ENCODE peak calls at places on chromosome 13, in six cellular contexts. M, T, E, Y, F and O are unnamed samples.

GRCh38 chr13:100565291-100565690 is 23.3 kb downstream of the GGACT start:
- DNase-seq in M (no peak), T (no peak), E (no peak), Y (peak), F (no peak), O (no peak)

GRCh38 chr13:40445557-40445990 is 220.9 kb downstream of the FOXO1 start:
- DNase-seq in M (no peak), T (peak), E (no peak), Y (no peak), F (no peak), O (no peak)

GRCh38 chr13:83879431-83880171 is 2.7 kb downstream of the SLITRK1 start:
- DNase-seq in M (peak), T (no peak), E (no peak), Y (no peak), F (no peak), O (peak)

GRCh38 chr13:39273953-39274352 is 235.7 kb downstream of the NHLRC3 start:
- DNase-seq in M (peak), T (peak), E (no peak), Y (no peak), F (no peak), O (no peak)

GRCh38 chr13:28494861-28495585 is at the start of gene FLT1:
- DNase-seq in M (peak), T (no peak), E (no peak), Y (no peak), F (peak), O (peak)

GRCh38 chr13:37074703-37075102 is 15.2 kb upstream of the SUPT20H start:
- DNase-seq in M (peak), T (peak), E (peak), Y (peak), F (peak), O (peak)

GRCh38 chr13:113077566-113077952 is 28.0 kb upstream of the F7 start:
- DNase-seq in M (no peak), T (no peak), E (no peak), Y (no peak), F (no peak), O (no peak)

GRCh38 chr13:95485518-95486144 is 66.9 kb upstream of the CLDN10 start:
- DNase-seq in M (no peak), T (no peak), E (no peak), Y (no peak), F (peak), O (no peak)

GRCh38 chr13:108957369-108958012 is 328.1 kb downstream of the MYO16 start:
- DNase-seq in M (peak), T (peak), E (peak), Y (no peak), F (no peak), O (peak)

GRCh38 chr13:114108894-114109293 is 23.5 kb downstream of the RASA3 start:
- DNase-seq in M (no peak), T (no peak), E (no peak), Y (no peak), F (no peak), O (no peak)

GRCh38 chr13:41917641-41918040 is 43.3 kb downstream of the VWA8 start:
- DNase-seq in M (no peak), T (no peak), E (no peak), Y (no peak), F (no peak), O (peak)

GRCh38 chr13:113129921-113130750 is 7.5 kb downstream of the F10 start:
- DNase-seq in M (no peak), T (no peak), E (no peak), Y (no peak), F (no peak), O (no peak)

GRCh38 chr13:95357875-95358274 is 56.6 kb upstream of the ABCC4 start:
- DNase-seq in M (peak), T (no peak), E (no peak), Y (no peak), F (no peak), O (no peak)

GRCh38 chr13:110137677-110138008 is 169.3 kb downstream of the COL4A1 start:
- DNase-seq in M (peak), T (peak), E (peak), Y (peak), F (peak), O (peak)

DNA sequence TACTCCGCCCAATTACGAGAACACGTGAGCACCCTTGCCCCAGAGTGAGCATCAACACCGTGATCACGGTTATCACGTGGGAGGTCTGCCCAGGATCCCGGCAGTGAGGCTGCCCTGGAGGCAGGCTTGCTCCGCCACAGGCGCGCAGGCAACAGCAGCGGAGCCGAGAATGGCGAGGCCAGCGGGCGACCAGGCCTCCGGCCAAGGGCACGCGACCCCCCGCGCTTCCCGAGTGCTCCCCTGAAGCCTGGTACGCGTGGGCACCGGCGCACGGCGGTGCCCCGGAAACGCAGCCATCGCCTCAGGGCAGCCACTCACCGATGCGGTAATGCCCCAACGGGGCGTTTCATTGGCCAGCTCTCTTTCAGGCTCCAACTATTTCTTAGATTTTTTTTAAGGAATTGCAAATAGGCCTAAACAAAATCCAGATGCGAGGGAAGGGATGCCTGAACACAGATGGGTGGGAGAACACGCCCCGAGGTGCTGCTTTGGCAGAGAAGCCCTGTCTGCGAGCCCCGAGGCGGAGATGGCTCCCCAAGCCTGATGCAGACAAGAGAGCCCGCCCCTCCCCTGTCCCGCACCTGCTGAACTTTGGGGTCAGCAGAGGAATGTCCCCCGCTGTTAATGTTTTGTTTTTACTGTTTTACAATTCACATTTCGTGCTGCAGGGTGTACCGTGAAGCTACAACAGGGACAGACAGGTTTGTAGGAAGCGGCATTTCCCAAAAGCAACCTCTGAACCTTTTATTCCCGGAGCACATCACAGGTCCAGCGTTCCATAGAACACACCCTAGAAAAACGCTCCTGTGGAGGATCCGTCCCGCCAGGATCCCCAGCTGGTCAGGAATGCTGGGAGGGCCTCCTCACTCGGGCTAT is 132.7 kb downstream of the ZDHHC20 start:
- DNase-seq in M (peak), T (no peak), E (no peak), Y (no peak), F (peak), O (peak)
- TF ChIP-seq EZH2phosphoT487 in M (no peak), T (no peak), E (no peak), Y (no peak), F (no peak), O (no peak)

GRCh38 chr13:111177081-111177711 is 62.1 kb downstream of the ARHGEF7 start:
- DNase-seq in M (no peak), T (no peak), E (no peak), Y (no peak), F (no peak), O (no peak)

GRCh38 chr13:111174377-111174776 is 59.3 kb downstream of the ARHGEF7 start:
- DNase-seq in M (no peak), T (no peak), E (no peak), Y (no peak), F (no peak), O (no peak)

GRCh38 chr13:111175372-111175771 is 60.3 kb downstream of the ARHGEF7 start:
- DNase-seq in M (peak), T (no peak), E (no peak), Y (no peak), F (no peak), O (no peak)

GRCh38 chr13:111176421-111176820 is 61.3 kb downstream of the ARHGEF7 start:
- DNase-seq in M (no peak), T (no peak), E (no peak), Y (no peak), F (no peak), O (no peak)

GRCh38 chr13:111175948-111176347 is 60.8 kb downstream of the ARHGEF7 start:
- DNase-seq in M (no peak), T (no peak), E (no peak), Y (no peak), F (no peak), O (no peak)
- H3K4me2 ChIP-seq in M (no peak), T (no peak), E (no peak), Y (no peak), F (no peak), O (no peak)

GRCh38 chr13:75581874-75582640 is 32.5 kb downstream of the UCHL3 start:
- DNase-seq in M (no peak), T (no peak), E (no peak), Y (no peak), F (no peak), O (no peak)

GRCh38 chr13:75583101-75583500 is 33.5 kb downstream of the UCHL3 start:
- DNase-seq in M (no peak), T (no peak), E (no peak), Y (no peak), F (no peak), O (no peak)

GRCh38 chr13:75585153-75585552 is 35.6 kb downstream of the UCHL3 start:
- DNase-seq in M (no peak), T (no peak), E (no peak), Y (no peak), F (no peak), O (no peak)

GRCh38 chr13:75587679-75588078 is 38.1 kb downstream of the UCHL3 start:
- DNase-seq in M (peak), T (no peak), E (no peak), Y (no peak), F (no peak), O (no peak)
- H3K9ac ChIP-seq in M (no peak), T (no peak), E (no peak), Y (no peak), F (no peak), O (no peak)

DNA sequence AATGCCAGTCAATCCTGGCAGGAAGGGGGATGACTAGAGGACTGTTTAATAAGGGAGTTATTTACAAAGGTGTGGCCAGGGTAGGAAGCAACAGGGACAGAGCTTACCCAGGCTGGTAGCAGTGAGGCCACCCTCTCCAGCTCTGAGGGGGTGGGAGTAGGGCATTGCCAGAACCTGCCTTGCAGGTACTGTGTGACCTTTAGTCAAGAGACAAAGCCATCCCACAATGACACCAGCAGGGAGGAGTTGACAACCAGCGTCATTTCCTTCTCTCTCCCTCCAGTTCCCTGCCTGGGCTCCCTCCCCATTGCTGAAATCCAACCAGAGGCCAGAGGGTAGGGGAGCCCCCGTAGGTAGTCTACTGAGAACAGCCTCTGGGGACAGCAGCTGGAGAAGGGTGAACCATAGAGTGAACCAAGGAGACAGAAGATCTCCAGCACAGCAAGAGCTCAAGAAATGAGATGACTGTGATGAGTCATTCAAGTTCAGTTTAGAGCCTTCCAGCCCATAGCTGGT is 33.3 kb upstream of the SPATA13 start:
- DNase-seq in M (no peak), T (peak), E (no peak), Y (no peak), F (no peak), O (peak)
- TF ChIP-seq EZH2phosphoT487 in M (no peak), T (no peak), E (no peak), Y (no peak), F (no peak), O (no peak)